ENCODE peak calls at places on chromosome 3, in six cellular contexts. One of them, this sample, is unnamed.

GRCh38 chr3:13420051-13420816 is at the start of gene NUP210:
- DNase-seq in NAMALWA: peak; percentile 75
- DNase-seq in choroid plexus epithelial cell: no peak
- DNase-seq in DMS53: peak; percentile 75
- DNase-seq in PC-3: peak; percentile 63
- DNase-seq in activated CD4-positive, alpha-beta T cell treated with anti-CD3 and anti-CD28 coated beads, Interleukin-2, amount 50 U/mL, for 1 hour: peak; percentile 40
- DNase-seq in this sample: peak; percentile 70

GRCh38 chr3:116837474-116837873 is 127.9 kb downstream of the TUSC7 start:
- DNase-seq in NAMALWA: no peak
- DNase-seq in choroid plexus epithelial cell: no peak
- DNase-seq in DMS53: no peak
- DNase-seq in PC-3: no peak
- DNase-seq in activated CD4-positive, alpha-beta T cell treated with anti-CD3 and anti-CD28 coated beads, Interleukin-2, amount 50 U/mL, for 1 hour: no peak
- DNase-seq in this sample: no peak

GRCh38 chr3:42497009-42497731 is 5.3 kb upstream of the VIPR1 start:
- DNase-seq in NAMALWA: no peak
- DNase-seq in choroid plexus epithelial cell: peak; percentile 88
- DNase-seq in DMS53: no peak
- DNase-seq in PC-3: peak; percentile 44
- DNase-seq in activated CD4-positive, alpha-beta T cell treated with anti-CD3 and anti-CD28 coated beads, Interleukin-2, amount 50 U/mL, for 1 hour: no peak
- DNase-seq in this sample: peak; percentile 63

GRCh38 chr3:13852638-13853009 is 27.2 kb downstream of the WNT7A start:
- DNase-seq in NAMALWA: no peak
- DNase-seq in choroid plexus epithelial cell: no peak
- DNase-seq in DMS53: no peak
- DNase-seq in PC-3: peak; percentile 73
- DNase-seq in activated CD4-positive, alpha-beta T cell treated with anti-CD3 and anti-CD28 coated beads, Interleukin-2, amount 50 U/mL, for 1 hour: no peak
- DNase-seq in this sample: no peak

GRCh38 chr3:127093312-127093711 is 99.6 kb upstream of the PRR23E start:
- DNase-seq in NAMALWA: no peak
- DNase-seq in choroid plexus epithelial cell: no peak
- DNase-seq in DMS53: no peak
- DNase-seq in PC-3: no peak
- DNase-seq in activated CD4-positive, alpha-beta T cell treated with anti-CD3 and anti-CD28 coated beads, Interleukin-2, amount 50 U/mL, for 1 hour: no peak
- DNase-seq in this sample: no peak

GRCh38 chr3:98966862-98967554 is 65.5 kb upstream of the DCBLD2 start:
- DNase-seq in NAMALWA: no peak
- DNase-seq in choroid plexus epithelial cell: no peak
- DNase-seq in DMS53: no peak
- DNase-seq in PC-3: peak; percentile 55
- DNase-seq in activated CD4-positive, alpha-beta T cell treated with anti-CD3 and anti-CD28 coated beads, Interleukin-2, amount 50 U/mL, for 1 hour: no peak
- DNase-seq in this sample: no peak

GRCh38 chr3:157700405-157700804 is 197.2 kb upstream of the VEPH1 start:
- DNase-seq in NAMALWA: no peak
- DNase-seq in choroid plexus epithelial cell: peak; percentile 10
- DNase-seq in DMS53: peak; percentile 29
- DNase-seq in PC-3: peak; percentile 26
- DNase-seq in activated CD4-positive, alpha-beta T cell treated with anti-CD3 and anti-CD28 coated beads, Interleukin-2, amount 50 U/mL, for 1 hour: no peak
- DNase-seq in this sample: no peak

GRCh38 chr3:113234688-113235260 is 23.4 kb downstream of the BOC start:
- DNase-seq in NAMALWA: no peak
- DNase-seq in choroid plexus epithelial cell: peak; percentile 19
- DNase-seq in DMS53: peak; percentile 12
- DNase-seq in PC-3: no peak
- DNase-seq in activated CD4-positive, alpha-beta T cell treated with anti-CD3 and anti-CD28 coated beads, Interleukin-2, amount 50 U/mL, for 1 hour: no peak
- DNase-seq in this sample: no peak

GRCh38 chr3:127177226-127177625 is 15.7 kb upstream of the PRR23E start:
- DNase-seq in NAMALWA: no peak
- DNase-seq in choroid plexus epithelial cell: peak; percentile 2
- DNase-seq in DMS53: peak; percentile 67
- DNase-seq in PC-3: peak; percentile 34
- DNase-seq in activated CD4-positive, alpha-beta T cell treated with anti-CD3 and anti-CD28 coated beads, Interleukin-2, amount 50 U/mL, for 1 hour: no peak
- DNase-seq in this sample: no peak

GRCh38 chr3:112302881-112303761 is 9.1 kb upstream of the SLC9C1 start:
- DNase-seq in NAMALWA: peak; percentile 42
- DNase-seq in choroid plexus epithelial cell: peak; percentile 52
- DNase-seq in DMS53: no peak
- DNase-seq in PC-3: no peak
- DNase-seq in activated CD4-positive, alpha-beta T cell treated with anti-CD3 and anti-CD28 coated beads, Interleukin-2, amount 50 U/mL, for 1 hour: no peak
- DNase-seq in this sample: peak; percentile 37

GRCh38 chr3:57692404-57693191 is at the start of gene DENND6A:
- DNase-seq in NAMALWA: peak; percentile 90
- DNase-seq in choroid plexus epithelial cell: peak; percentile 95
- DNase-seq in DMS53: peak; percentile 90
- DNase-seq in PC-3: peak; percentile 94
- DNase-seq in activated CD4-positive, alpha-beta T cell treated with anti-CD3 and anti-CD28 coated beads, Interleukin-2, amount 50 U/mL, for 1 hour: peak; percentile 94
- DNase-seq in this sample: peak; percentile 90

GRCh38 chr3:178405456-178405970 is 130.7 kb upstream of the KCNMB2 start:
- DNase-seq in NAMALWA: no peak
- DNase-seq in choroid plexus epithelial cell: no peak
- DNase-seq in DMS53: no peak
- DNase-seq in PC-3: no peak
- DNase-seq in activated CD4-positive, alpha-beta T cell treated with anti-CD3 and anti-CD28 coated beads, Interleukin-2, amount 50 U/mL, for 1 hour: no peak
- DNase-seq in this sample: no peak

GRCh38 chr3:120332646-120333045 is 16.5 kb downstream of the LRRC58 start:
- DNase-seq in NAMALWA: no peak
- DNase-seq in choroid plexus epithelial cell: no peak
- DNase-seq in DMS53: no peak
- DNase-seq in PC-3: no peak
- DNase-seq in activated CD4-positive, alpha-beta T cell treated with anti-CD3 and anti-CD28 coated beads, Interleukin-2, amount 50 U/mL, for 1 hour: no peak
- DNase-seq in this sample: no peak

GRCh38 chr3:57109437-57110199 is 49.2 kb downstream of the SPATA12 start:
- DNase-seq in NAMALWA: no peak
- DNase-seq in choroid plexus epithelial cell: no peak
- DNase-seq in DMS53: no peak
- DNase-seq in PC-3: no peak
- DNase-seq in activated CD4-positive, alpha-beta T cell treated with anti-CD3 and anti-CD28 coated beads, Interleukin-2, amount 50 U/mL, for 1 hour: no peak
- DNase-seq in this sample: no peak

GRCh38 chr3:106001923-106002322 is 133.1 kb upstream of the CBLB start:
- DNase-seq in NAMALWA: no peak
- DNase-seq in choroid plexus epithelial cell: no peak
- DNase-seq in DMS53: no peak
- DNase-seq in PC-3: no peak
- DNase-seq in activated CD4-positive, alpha-beta T cell treated with anti-CD3 and anti-CD28 coated beads, Interleukin-2, amount 50 U/mL, for 1 hour: no peak
- DNase-seq in this sample: no peak

GRCh38 chr3:133384331-133385027 is 15.4 kb upstream of the BFSP2 start:
- DNase-seq in NAMALWA: peak; percentile 79
- DNase-seq in choroid plexus epithelial cell: peak; percentile 76
- DNase-seq in DMS53: peak; percentile 83
- DNase-seq in PC-3: peak; percentile 69
- DNase-seq in activated CD4-positive, alpha-beta T cell treated with anti-CD3 and anti-CD28 coated beads, Interleukin-2, amount 50 U/mL, for 1 hour: no peak
- DNase-seq in this sample: peak; percentile 78

GRCh38 chr3:23653647-23654525 is 151.9 kb upstream of the UBE2E1 start:
- DNase-seq in NAMALWA: peak; percentile 91
- DNase-seq in choroid plexus epithelial cell: no peak
- DNase-seq in DMS53: no peak
- DNase-seq in PC-3: no peak
- DNase-seq in activated CD4-positive, alpha-beta T cell treated with anti-CD3 and anti-CD28 coated beads, Interleukin-2, amount 50 U/mL, for 1 hour: no peak
- DNase-seq in this sample: no peak

GRCh38 chr3:54801977-54802376 is 125.9 kb downstream of the LRTM1 start:
- DNase-seq in NAMALWA: no peak
- DNase-seq in choroid plexus epithelial cell: no peak
- DNase-seq in DMS53: no peak
- DNase-seq in PC-3: no peak
- DNase-seq in activated CD4-positive, alpha-beta T cell treated with anti-CD3 and anti-CD28 coated beads, Interleukin-2, amount 50 U/mL, for 1 hour: no peak
- DNase-seq in this sample: no peak

GRCh38 chr3:98587654-98588532 is 5.5 kb downstream of the CPOX start:
- DNase-seq in NAMALWA: no peak
- DNase-seq in choroid plexus epithelial cell: no peak
- DNase-seq in DMS53: no peak
- DNase-seq in PC-3: peak; percentile 36
- DNase-seq in activated CD4-positive, alpha-beta T cell treated with anti-CD3 and anti-CD28 coated beads, Interleukin-2, amount 50 U/mL, for 1 hour: no peak
- DNase-seq in this sample: no peak

GRCh38 chr3:50816896-50817295 is 142.2 kb downstream of the DOCK3 start:
- DNase-seq in NAMALWA: no peak
- DNase-seq in choroid plexus epithelial cell: no peak
- DNase-seq in DMS53: peak; percentile 6
- DNase-seq in PC-3: peak; percentile 53
- DNase-seq in activated CD4-positive, alpha-beta T cell treated with anti-CD3 and anti-CD28 coated beads, Interleukin-2, amount 50 U/mL, for 1 hour: no peak
- DNase-seq in this sample: no peak

GRCh38 chr3:47163990-47164848 is at the start of gene SETD2:
- DNase-seq in NAMALWA: peak; percentile 78
- DNase-seq in choroid plexus epithelial cell: peak; percentile 92
- DNase-seq in DMS53: peak; percentile 83
- DNase-seq in PC-3: peak; percentile 93
- DNase-seq in activated CD4-positive, alpha-beta T cell treated with anti-CD3 and anti-CD28 coated beads, Interleukin-2, amount 50 U/mL, for 1 hour: peak; percentile 83
- DNase-seq in this sample: peak; percentile 91

GRCh38 chr3:186526256-186526606 is 17.9 kb downstream of the CRYGS start:
- DNase-seq in NAMALWA: peak; percentile 46
- DNase-seq in choroid plexus epithelial cell: no peak
- DNase-seq in DMS53: no peak
- DNase-seq in PC-3: no peak
- DNase-seq in activated CD4-positive, alpha-beta T cell treated with anti-CD3 and anti-CD28 coated beads, Interleukin-2, amount 50 U/mL, for 1 hour: no peak
- DNase-seq in this sample: no peak

GRCh38 chr3:66418432-66419052 is 82.3 kb downstream of the LRIG1 start:
- DNase-seq in NAMALWA: no peak
- DNase-seq in choroid plexus epithelial cell: no peak
- DNase-seq in DMS53: peak; percentile 83
- DNase-seq in PC-3: no peak
- DNase-seq in activated CD4-positive, alpha-beta T cell treated with anti-CD3 and anti-CD28 coated beads, Interleukin-2, amount 50 U/mL, for 1 hour: no peak
- DNase-seq in this sample: no peak